ENCODE peak calls at places on chromosomes 7 and 10, in seven cellular contexts. Y is AG20443; A is hypothalamus; Q is HCEC 1CT; B is HEK293T; F is effector memory CD8-positive, alpha-beta T cell; P is CD4-positive, alpha-beta T cell. E is an unnamed sample.

GRCh38 chr10:94018107-94018506 is 24.4 kb downstream of the PLCE1 start:
- DNase-seq in Y (no peak), A (no peak), Q (no peak), B (no peak), F (no peak), P (no peak), E (no peak)

GRCh38 chr10:73991203-73991602 is 6.7 kb upstream of the VCL start:
- DNase-seq in Y (no peak), A (no peak), Q (no peak), B (no peak), F (no peak), P (no peak), E (no peak)

GRCh38 chr7:96495751-96496216 is 173.9 kb upstream of the SLC25A13 start:
- DNase-seq in Y (no peak), A (no peak), Q (no peak), B (no peak), F (no peak), P (no peak), E (no peak)

GRCh38 chr7:86559096-86559495 is 84.6 kb upstream of the GRM3 start:
- DNase-seq in Y (no peak), A (no peak), Q (no peak), B (peak), F (no peak), P (no peak), E (no peak)

GRCh38 chr10:110876000-110876399 is 4.3 kb downstream of the PDCD4 start:
- DNase-seq in Y (no peak), A (no peak), Q (no peak), B (no peak), F (no peak), P (no peak), E (no peak)

GRCh38 chr7:130758429-130759056 is 24.5 kb upstream of the KLF14 start:
- DNase-seq in Y (peak), A (no peak), Q (peak), B (peak), F (no peak), P (no peak), E (peak)

GRCh38 chr7:72335561-72336381 is 76.4 kb downstream of the CALN1 start:
- DNase-seq in Y (no peak), A (no peak), Q (no peak), B (no peak), F (no peak), P (no peak), E (no peak)

GRCh38 chr10:17220652-17221100 is 7.4 kb upstream of the VIM start:
- DNase-seq in Y (no peak), A (no peak), Q (no peak), B (peak), F (no peak), P (no peak), E (peak)

GRCh38 chr7:69624431-69624830 is 26.2 kb downstream of the AUTS2 start:
- DNase-seq in Y (no peak), A (no peak), Q (no peak), B (no peak), F (no peak), P (no peak), E (no peak)

GRCh38 chr7:6284055-6284400 is 11.6 kb upstream of the CYTH3 start:
- DNase-seq in Y (no peak), A (no peak), Q (peak), B (no peak), F (no peak), P (no peak), E (peak)

GRCh38 chr10:31762306-31762705 is 166.3 kb downstream of the ARHGAP12 start:
- DNase-seq in Y (no peak), A (no peak), Q (no peak), B (no peak), F (no peak), P (no peak), E (no peak)

GRCh38 chr7:3725145-3725544 is 424.1 kb downstream of the SDK1 start:
- DNase-seq in Y (no peak), A (no peak), Q (no peak), B (no peak), F (no peak), P (no peak), E (no peak)

GRCh38 chr7:24123061-24123460 is 160.9 kb upstream of the NPY start:
- DNase-seq in Y (no peak), A (no peak), Q (no peak), B (no peak), F (no peak), P (no peak), E (peak)

GRCh38 chr7:80724249-80724871 is 85.9 kb downstream of the CD36 start:
- DNase-seq in Y (peak), A (no peak), Q (peak), B (no peak), F (no peak), P (no peak), E (peak)

GRCh38 chr10:23053036-23053435 is 42.3 kb upstream of the MSRB2 start:
- DNase-seq in Y (no peak), A (no peak), Q (no peak), B (no peak), F (no peak), P (no peak), E (no peak)

GRCh38 chr10:102677736-102678354 is 33.6 kb downstream of the TRIM8 start:
- DNase-seq in Y (no peak), A (no peak), Q (no peak), B (no peak), F (no peak), P (no peak), E (no peak)

GRCh38 chr10:92079003-92079402 is 155.4 kb downstream of the BTAF1 start:
- DNase-seq in Y (no peak), A (no peak), Q (no peak), B (no peak), F (no peak), P (no peak), E (no peak)

GRCh38 chr7:157139142-157140117 is 704 bp downstream of the UBE3C start:
- DNase-seq in Y (peak), A (no peak), Q (peak), B (no peak), F (peak), P (peak), E (peak)

GRCh38 chr7:77910124-77910523 is 111.6 kb downstream of the PHTF2 start:
- DNase-seq in Y (no peak), A (no peak), Q (no peak), B (no peak), F (no peak), P (no peak), E (peak)

GRCh38 chr10:124469956-124470484 is 8.4 kb downstream of the LHPP start:
- DNase-seq in Y (no peak), A (no peak), Q (no peak), B (no peak), F (no peak), P (no peak), E (no peak)

GRCh38 chr10:76998451-76998850 is 639.2 kb downstream of the KCNMA1 start:
- DNase-seq in Y (no peak), A (no peak), Q (no peak), B (no peak), F (no peak), P (no peak), E (no peak)

GRCh38 chr10:25047902-25048301 is 31.5 kb downstream of the THNSL1 start:
- DNase-seq in Y (peak), A (no peak), Q (peak), B (no peak), F (no peak), P (no peak), E (peak)

GRCh38 chr7:14748461-14748860 is 154.1 kb downstream of the DGKB start:
- DNase-seq in Y (peak), A (no peak), Q (peak), B (no peak), F (no peak), P (no peak), E (peak)

GRCh38 chr10:86256690-86257315 is 109.8 kb downstream of the GRID1 start:
- DNase-seq in Y (peak), A (no peak), Q (no peak), B (no peak), F (no peak), P (no peak), E (no peak)

GRCh38 chr7:159022238-159022993 is 122.3 kb downstream of the VIPR2 start:
- DNase-seq in Y (no peak), A (no peak), Q (no peak), B (no peak), F (no peak), P (no peak), E (no peak)

GRCh38 chr7:96823274-96823673 is 113.6 kb upstream of the SEM1 start:
- DNase-seq in Y (peak), A (no peak), Q (peak), B (no peak), F (no peak), P (no peak), E (peak)

GRCh38 chr10:125692246-125692931 is 9.4 kb upstream of the TEX36 start:
- DNase-seq in Y (peak), A (no peak), Q (no peak), B (no peak), F (no peak), P (no peak), E (no peak)

GRCh38 chr7:148153611-148154010 is 437.0 kb upstream of the C7orf33 start:
- DNase-seq in Y (no peak), A (no peak), Q (no peak), B (no peak), F (no peak), P (no peak), E (no peak)

GRCh38 chr7:134451656-134452055 is 7.2 kb downstream of the AKR1B1 start:
- DNase-seq in Y (no peak), A (no peak), Q (no peak), B (no peak), F (no peak), P (no peak), E (no peak)

GRCh38 chr7:139340808-139341057 is 404 bp upstream of the FMC1 start:
- DNase-seq in Y (peak), A (no peak), Q (no peak), B (no peak), F (no peak), P (no peak), E (no peak)

GRCh38 chr10:74977913-74978847 is 133.3 kb upstream of the SAMD8 start:
- DNase-seq in Y (no peak), A (no peak), Q (no peak), B (no peak), F (peak), P (no peak), E (no peak)

GRCh38 chr7:101532000-101532399 is 97.1 kb downstream of the MYL10 start:
- DNase-seq in Y (no peak), A (no peak), Q (no peak), B (peak), F (no peak), P (no peak), E (no peak)

GRCh38 chr10:36358736-36359135 is 716.6 kb upstream of the FZD8 start:
- DNase-seq in Y (no peak), A (no peak), Q (peak), B (no peak), F (no peak), P (no peak), E (no peak)

GRCh38 chr7:80014507-80014906 is 120.1 kb upstream of the GNAI1 start:
- DNase-seq in Y (peak), A (no peak), Q (peak), B (peak), F (no peak), P (no peak), E (peak)

GRCh38 chr10:84265378-84265777 is 20.5 kb downstream of the RGR start:
- DNase-seq in Y (no peak), A (no peak), Q (no peak), B (no peak), F (no peak), P (no peak), E (no peak)

GRCh38 chr10:15719062-15719898 is 442 bp downstream of the ITGA8 start:
- DNase-seq in Y (peak), A (no peak), Q (no peak), B (peak), F (no peak), P (no peak), E (no peak)

GRCh38 chr7:40299097-40299496 is 164.3 kb downstream of the SUGCT start:
- DNase-seq in Y (peak), A (no peak), Q (peak), B (no peak), F (no peak), P (no peak), E (peak)

GRCh38 chr7:36448781-36449379 is 59.2 kb downstream of the ANLN start:
- DNase-seq in Y (no peak), A (no peak), Q (peak), B (no peak), F (no peak), P (no peak), E (peak)

GRCh38 chr7:47990592-47990991 is 11.2 kb upstream of the HUS1 start:
- DNase-seq in Y (no peak), A (no peak), Q (no peak), B (no peak), F (no peak), P (no peak), E (no peak)